ENCODE peak calls at places on chromosomes 6 and 20, in nine cellular contexts. I, W, A, R, S, P, M, G and C are unnamed samples.

GRCh38 chr6:11111769-11112437 is 378 bp upstream of the ERVFRD-1 start:
- DNase-seq in M (no peak), A (peak; percentile 37), G (no peak), S (no peak), W (no peak), I (no peak), R (no peak), P (no peak), C (no peak)

GRCh38 chr20:11204926-11205768 is 531.3 kb upstream of the JAG1 start:
- DNase-seq in R (peak; percentile 65), W (peak; percentile 51), M (no peak), G (no peak), A (peak; percentile 70), S (peak; percentile 73), I (peak; percentile 9), P (peak; percentile 81), C (peak; percentile 4)

GRCh38 chr6:139883776-139884175 is 509.3 kb upstream of the CITED2 start:
- DNase-seq in G (no peak), R (no peak), S (no peak), P (no peak), I (no peak), A (no peak), M (no peak), W (no peak), C (no peak)

GRCh38 chr6:144564202-144564601 is 279.1 kb downstream of the UTRN start:
- DNase-seq in I (no peak), W (no peak), S (no peak), A (no peak), G (no peak), P (no peak), R (no peak), M (no peak), C (no peak)

GRCh38 chr6:141321486-141322347 is 811.0 kb upstream of the GJE1 start:
- DNase-seq in R (no peak), A (no peak), G (no peak), S (no peak), W (no peak), P (no peak), I (no peak), M (peak; percentile 0), C (no peak)

GRCh38 chr20:40506567-40506966 is 182.5 kb downstream of the MAFB start:
- DNase-seq in R (peak; percentile 99), A (peak; percentile 46), P (peak; percentile 86), M (peak; percentile 81), G (no peak), S (no peak), W (no peak), I (no peak), C (no peak)

GRCh38 chr6:77683515-77683914 is 30.7 kb downstream of the MEI4 start:
- DNase-seq in I (no peak), M (no peak), S (no peak), R (no peak), A (no peak), G (no peak), P (no peak), W (no peak), C (no peak)

GRCh38 chr6:34176261-34177031 is 30.6 kb upstream of the GRM4 start:
- DNase-seq in P (no peak), I (no peak), W (no peak), R (no peak), M (no peak), S (no peak), A (no peak), G (no peak), C (no peak)

GRCh38 chr20:63009988-63010769 is 3.4 kb upstream of the BHLHE23 start:
- DNase-seq in W (no peak), G (no peak), I (no peak), A (no peak), S (peak; percentile 99), R (no peak), M (no peak), P (no peak), C (peak; percentile 24)

GRCh38 chr6:114514153-114514552 is 171.3 kb upstream of the HS3ST5 start:
- DNase-seq in G (no peak), A (no peak), R (no peak), P (no peak), W (no peak), I (no peak), S (no peak), M (no peak), C (no peak)

GRCh38 chr6:148974351-148974750 is 227.5 kb downstream of the UST start:
- DNase-seq in R (no peak), M (no peak), S (no peak), I (no peak), A (no peak), G (no peak), P (no peak), W (no peak), C (no peak)

GRCh38 chr6:144149558-144149893 is 791 bp upstream of the STX11 start:
- DNase-seq in A (no peak), W (no peak), G (no peak), P (no peak), R (no peak), S (no peak), M (no peak), I (no peak), C (no peak)

GRCh38 chr6:101392561-101393230 is 812 bp upstream of the GRIK2 start:
- DNase-seq in S (no peak), M (no peak), A (no peak), G (no peak), P (no peak), W (peak; percentile 26), I (no peak), R (no peak), C (no peak)

GRCh38 chr6:15663057-15663638 is 320 bp upstream of the DTNBP1 start:
- DNase-seq in I (no peak), G (no peak), R (no peak), W (no peak), M (peak; percentile 88), P (no peak), A (no peak), S (no peak), C (no peak)

GRCh38 chr6:144581807-144582537 is 296.8 kb downstream of the UTRN start:
- DNase-seq in M (no peak), G (no peak), I (no peak), S (peak; percentile 28), P (peak; percentile 25), R (no peak), A (no peak), W (peak; percentile 8), C (no peak)

GRCh38 chr20:21101453-21102251 is 4.5 kb downstream of the LINC00237 start:
- DNase-seq in P (peak; percentile 12), R (no peak), G (peak; percentile 18), S (peak; percentile 15), I (peak; percentile 53), W (peak; percentile 47), M (no peak), A (no peak), C (no peak)

GRCh38 chr20:63054695-63055240 is 48.0 kb upstream of the BHLHE23 start:
- DNase-seq in I (no peak), A (no peak), S (no peak), R (peak; percentile 34), W (no peak), M (no peak), P (no peak), G (no peak), C (no peak)

GRCh38 chr20:40991181-40991889 is 37.3 kb upstream of the TOP1 start:
- DNase-seq in G (no peak), S (peak; percentile 98), P (peak; percentile 74), M (no peak), W (no peak), I (no peak), R (peak; percentile 63), A (peak; percentile 94), C (no peak)

GRCh38 chr6:142913511-142914047 is 31.4 kb downstream of the HIVEP2 start:
- DNase-seq in G (no peak), P (peak; percentile 45), R (no peak), S (peak; percentile 94), W (no peak), I (no peak), M (no peak), A (no peak), C (no peak)

GRCh38 chr20:10716855-10717254 is 43.1 kb upstream of the JAG1 start:
- DNase-seq in G (no peak), W (no peak), M (no peak), P (no peak), I (no peak), S (no peak), R (no peak), A (no peak), C (no peak)

GRCh38 chr20:25191051-25191450 is 4.5 kb upstream of the ENTPD6 start:
- DNase-seq in M (no peak), P (no peak), W (no peak), A (no peak), R (no peak), S (no peak), G (no peak), I (no peak), C (no peak)

GRCh38 chr6:40183902-40184301 is 249.6 kb upstream of the MOCS1 start:
- DNase-seq in I (no peak), W (no peak), P (no peak), R (no peak), S (no peak), G (no peak), M (no peak), A (no peak), C (no peak)

GRCh38 chr20:14521016-14521415 is 183.6 kb upstream of the FLRT3 start:
- DNase-seq in S (no peak), R (no peak), W (no peak), P (no peak), M (no peak), G (no peak), A (no peak), I (no peak), C (no peak)

GRCh38 chr20:709864-710761 is 34.5 kb upstream of the SCRT2 start:
- DNase-seq in G (no peak), A (no peak), R (no peak), S (no peak), M (no peak), W (peak; percentile 79), P (no peak), I (no peak), C (no peak)

GRCh38 chr6:11804706-11805105 is 26.1 kb upstream of the ADTRP start:
- DNase-seq in G (no peak), I (no peak), S (no peak), P (no peak), R (no peak), A (no peak), W (no peak), M (peak; percentile 14), C (no peak)

GRCh38 chr20:25860531-25861150 is 164.0 kb upstream of the ZNF337 start:
- DNase-seq in P (no peak), W (no peak), R (no peak), S (no peak), M (no peak), A (no peak), G (no peak), I (no peak), C (no peak)

GRCh38 chr6:25296980-25297379 is 17.8 kb downstream of the CARMIL1 start:
- DNase-seq in P (no peak), A (no peak), I (no peak), G (no peak), M (peak; percentile 25), W (no peak), R (no peak), S (no peak), C (no peak)

GRCh38 chr6:133359256-133359655 is 118.1 kb downstream of the EYA4 start:
- DNase-seq in R (no peak), I (no peak), M (no peak), P (no peak), G (no peak), A (no peak), W (no peak), S (no peak), C (no peak)

GRCh38 chr6:75563032-75563431 is 38.6 kb upstream of the SENP6 start:
- DNase-seq in I (no peak), A (no peak), S (peak; percentile 64), W (peak; percentile 6), R (no peak), M (no peak), P (no peak), G (no peak), C (no peak)

GRCh38 chr6:158559895-158560786 is at the start of gene TMEM181:
- DNase-seq in M (peak; percentile 86), G (peak; percentile 55), A (peak; percentile 43), W (peak; percentile 85), S (peak; percentile 92), P (peak; percentile 83), R (peak; percentile 92), I (peak; percentile 50), C (peak; percentile 74)

GRCh38 chr20:3000852-3001523 is 42.4 kb upstream of the GNRH2 start:
- DNase-seq in R (no peak), A (peak; percentile 35), M (peak; percentile 38), S (peak; percentile 55), I (no peak), W (no peak), P (peak; percentile 81), G (no peak), C (peak; percentile 19)